ENCODE peak calls at places on chromosomes 2 and 18, in seven cellular contexts. U, A, R, Y, G, J and Q are unnamed samples.

GRCh38 chr2:172440795-172441194 is 13.4 kb downstream of the ITGA6 start:
- DNase-seq in U (peak; percentile 55), A (no peak), R (peak; percentile 46), Y (peak; percentile 21), G (no peak), J (no peak), Q (no peak)

GRCh38 chr18:76545433-76546281 is 50.6 kb upstream of the ZNF516 start:
- DNase-seq in U (no peak), A (no peak), R (no peak), Y (peak; percentile 33), G (no peak), J (no peak), Q (no peak)

GRCh38 chr2:125281242-125281641 is 1256.2 kb downstream of the CNTNAP5 start:
- DNase-seq in U (no peak), A (no peak), R (no peak), Y (no peak), G (no peak), J (no peak), Q (no peak)

GRCh38 chr2:119689218-119689617 is 10.2 kb downstream of the TMEM177 start:
- DNase-seq in U (no peak), A (no peak), R (no peak), Y (no peak), G (no peak), J (no peak), Q (no peak)

GRCh38 chr18:55346961-55347740 is 240.8 kb downstream of the TCF4 start:
- DNase-seq in U (no peak), A (no peak), R (no peak), Y (no peak), G (peak; percentile 21), J (no peak), Q (no peak)

GRCh38 chr18:3212636-3213035 is 7.1 kb downstream of the MYOM1 start:
- DNase-seq in U (no peak), A (no peak), R (no peak), Y (no peak), G (no peak), J (no peak), Q (no peak)

GRCh38 chr2:54806975-54807374 is 83.5 kb downstream of the EML6 start:
- DNase-seq in U (no peak), A (no peak), R (no peak), Y (no peak), G (no peak), J (no peak), Q (no peak)

GRCh38 chr2:43123486-43123885 is 102.9 kb downstream of the ZFP36L2 start:
- DNase-seq in U (no peak), A (no peak), R (no peak), Y (no peak), G (no peak), J (no peak), Q (no peak)

GRCh38 chr18:27298215-27298804 is 113.2 kb upstream of the CHST9 start:
- DNase-seq in U (peak; percentile 25), A (no peak), R (peak; percentile 23), Y (peak; percentile 31), G (peak; percentile 68), J (no peak), Q (no peak)

GRCh38 chr2:6523476-6523875 is 342.2 kb downstream of the CMPK2 start:
- DNase-seq in U (no peak), A (no peak), R (no peak), Y (no peak), G (peak; percentile 46), J (no peak), Q (no peak)

GRCh38 chr18:26397019-26397418 is 151.3 kb downstream of the KCTD1 start:
- DNase-seq in U (no peak), A (no peak), R (no peak), Y (no peak), G (no peak), J (no peak), Q (no peak)

GRCh38 chr2:127449439-127449838 is 31.2 kb downstream of the PROC start:
- DNase-seq in U (no peak), A (no peak), R (no peak), Y (peak; percentile 34), G (peak; percentile 27), J (no peak), Q (no peak)

GRCh38 chr2:225399509-225399908 is at the start of gene NYAP2:
- DNase-seq in U (no peak), A (no peak), R (no peak), Y (peak; percentile 16), G (no peak), J (no peak), Q (no peak)

GRCh38 chr2:152200562-152201465 is 25.3 kb upstream of the STAM2 start:
- DNase-seq in U (peak; percentile 100), A (peak; percentile 99), R (peak; percentile 65), Y (peak; percentile 2), G (peak; percentile 41), J (peak; percentile 96), Q (no peak)

GRCh38 chr2:227297052-227297451 is 28.0 kb upstream of the MFF start:
- DNase-seq in U (no peak), A (no peak), R (no peak), Y (no peak), G (no peak), J (no peak), Q (no peak)

GRCh38 chr2:229800997-229801754 is 86.8 kb upstream of the DNER start:
- DNase-seq in U (peak; percentile 74), A (peak; percentile 69), R (peak; percentile 78), Y (peak; percentile 55), G (peak; percentile 71), J (peak; percentile 58), Q (peak; percentile 72)

GRCh38 chr2:215060851-215061541 is 77.4 kb downstream of the ABCA12 start:
- DNase-seq in U (no peak), A (peak; percentile 5), R (no peak), Y (peak; percentile 19), G (no peak), J (no peak), Q (no peak)

GRCh38 chr18:75240433-75240832 is 29.8 kb downstream of the TSHZ1 start:
- DNase-seq in U (no peak), A (no peak), R (no peak), Y (no peak), G (no peak), J (no peak), Q (no peak)

GRCh38 chr2:23520256-23520655 is 135.3 kb downstream of the KLHL29 start:
- DNase-seq in U (no peak), A (no peak), R (no peak), Y (no peak), G (peak; percentile 63), J (no peak), Q (no peak)

GRCh38 chr18:29164020-29164706 is 987.2 kb upstream of the CDH2 start:
- DNase-seq in U (peak; percentile 96), A (peak; percentile 97), R (peak; percentile 70), Y (no peak), G (no peak), J (peak; percentile 72), Q (no peak)

GRCh38 chr2:216081487-216082387 is at the start of the genes PECR and TMEM169:
- DNase-seq in U (peak; percentile 67), A (peak; percentile 82), R (peak; percentile 86), Y (peak; percentile 93), G (peak; percentile 94), J (peak; percentile 23), Q (peak; percentile 58)

GRCh38 chr18:63309422-63309821 is 10.1 kb downstream of the BCL2 start:
- DNase-seq in U (no peak), A (no peak), R (no peak), Y (no peak), G (no peak), J (no peak), Q (no peak)

GRCh38 chr18:63306249-63306648 is 13.3 kb downstream of the BCL2 start:
- DNase-seq in U (no peak), A (no peak), R (no peak), Y (no peak), G (no peak), J (no peak), Q (no peak)

GRCh38 chr18:63303562-63303961 is 16.0 kb downstream of the BCL2 start:
- DNase-seq in U (no peak), A (no peak), R (no peak), Y (no peak), G (no peak), J (no peak), Q (no peak)

GRCh38 chr18:63307555-63308200 is 11.9 kb downstream of the BCL2 start:
- DNase-seq in U (no peak), A (peak; percentile 16), R (no peak), Y (peak; percentile 28), G (no peak), J (no peak), Q (no peak)

GRCh38 chr18:63306819-63307554 is 12.6 kb downstream of the BCL2 start:
- DNase-seq in U (no peak), A (no peak), R (no peak), Y (no peak), G (no peak), J (no peak), Q (no peak)
- H3K4me2 ChIP-seq in U (no peak overlapping the region), A (no peak overlapping the region), R (no peak overlapping the region), Y (no peak overlapping the region), G (no peak overlapping the region), J (no peak overlapping the region), Q (no peak overlapping the region)

GRCh38 chr2:57544626-57545025 is 502.0 kb upstream of the VRK2 start:
- DNase-seq in U (no peak), A (no peak), R (no peak), Y (no peak), G (no peak), J (no peak), Q (no peak)
- TF ChIP-seq EZH2phosphoT487 in U (no peak), A (no peak), R (no peak), Y (no peak), G (no peak), J (no peak), Q (no peak)

GRCh38 chr2:133579295-133579694 is 11.0 kb upstream of the NCKAP5 start:
- DNase-seq in U (peak; percentile 96), A (peak; percentile 26), R (no peak), Y (no peak), G (no peak), J (no peak), Q (no peak)
- H3K4me2 ChIP-seq in U (peak overlapping the region; percentile 79), A (peak overlapping the region; percentile 53), R (no peak overlapping the region), Y (no peak overlapping the region), G (no peak overlapping the region), J (no peak overlapping the region), Q (no peak overlapping the region)

GRCh38 chr2:48601349-48601748 is 16.3 kb upstream of the GTF2A1L start:
- DNase-seq in U (peak; percentile 44), A (peak; percentile 30), R (peak; percentile 59), Y (peak; percentile 60), G (peak; percentile 79), J (peak; percentile 41), Q (peak; percentile 8)

GRCh38 chr2:48605482-48606175 is 12.0 kb upstream of the GTF2A1L start:
- DNase-seq in U (no peak), A (no peak), R (no peak), Y (no peak), G (no peak), J (no peak), Q (no peak)

GRCh38 chr2:48600917-48601316 is 16.7 kb upstream of the GTF2A1L start:
- DNase-seq in U (peak; percentile 41), A (peak; percentile 95), R (no peak), Y (no peak), G (no peak), J (no peak), Q (no peak)

DNA sequence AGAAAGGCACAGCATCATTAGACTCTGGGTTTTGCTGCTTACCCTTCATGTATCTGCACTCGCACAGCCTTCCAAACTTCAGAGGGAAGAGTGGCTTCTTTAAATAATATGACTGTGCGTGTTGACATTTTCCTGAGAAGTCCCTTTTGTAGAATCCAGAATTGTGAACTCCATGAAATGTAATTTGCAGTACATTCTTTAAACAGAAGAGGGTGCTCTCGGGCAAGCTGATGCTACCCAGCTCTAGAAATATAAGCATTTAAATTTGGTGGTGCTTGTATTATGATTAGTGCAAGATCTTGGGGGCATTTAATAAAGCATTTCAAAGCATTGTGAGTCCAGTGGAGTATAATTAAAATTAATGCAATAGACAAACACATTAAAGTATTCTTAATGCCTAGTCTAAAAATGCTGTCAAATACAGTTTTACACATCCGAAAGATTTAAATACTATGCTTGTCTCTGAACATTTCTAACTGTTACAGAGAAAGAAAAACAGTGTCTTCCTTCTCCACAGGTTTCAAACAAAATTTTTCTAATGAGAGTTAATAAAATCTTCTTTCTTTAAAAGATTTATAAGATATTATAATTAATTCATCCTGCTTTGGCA is 17.3 kb upstream of the GTF2A1L start:
- DNase-seq in U (peak; percentile 84), A (peak; percentile 65), R (peak; percentile 62), Y (peak; percentile 54), G (peak; percentile 67), J (no peak), Q (peak; percentile 40)
- TF ChIP-seq EZH2phosphoT487 in U (no peak), A (no peak), R (no peak), Y (no peak), G (no peak), J (no peak), Q (no peak)